ENCODE peak calls at places on chromosome 22, in ten cellular contexts. M is stomach, N is GM13977, G is heart left ventricle, L is mesothelial cell of epicardium, S is MCF 10A, Z is WTC11, H is BJ, T is MM.1S, W is IMR-90. X is an unnamed sample.

GRCh38 chr22:20550851-20551744 is 43.7 kb downstream of the MED15 start:
- DNase-seq in M (no peak), N (peak), G (peak), L (no peak), S (no peak), Z (peak), H (no peak), T (no peak), W (peak), X (peak)

GRCh38 chr22:30457964-30458363 is 13.9 kb downstream of the SEC14L3 start:
- DNase-seq in M (no peak), N (no peak), G (no peak), L (no peak), S (no peak), Z (no peak), H (no peak), T (no peak), W (peak), X (no peak)

GRCh38 chr22:31162015-31162765 is 2.2 kb downstream of the RNF185 start:
- DNase-seq in M (no peak), N (no peak), G (no peak), L (no peak), S (no peak), Z (no peak), H (no peak), T (no peak), W (no peak), X (no peak)

GRCh38 chr22:40396882-40397281 is 26.5 kb downstream of the SGSM3 start:
- DNase-seq in M (peak), N (no peak), G (no peak), L (peak), S (no peak), Z (peak), H (no peak), T (no peak), W (peak), X (no peak)

GRCh38 chr22:28141614-28142013 is 222.6 kb upstream of the PITPNB start:
- DNase-seq in M (no peak), N (no peak), G (no peak), L (no peak), S (peak), Z (no peak), H (peak), T (no peak), W (peak), X (no peak)

GRCh38 chr22:30185129-30185528 is 61.4 kb downstream of the LIF start:
- DNase-seq in M (no peak), N (no peak), G (no peak), L (no peak), S (no peak), Z (no peak), H (no peak), T (no peak), W (peak), X (peak)

GRCh38 chr22:26143801-26144325 is 25.4 kb upstream of the SEZ6L start:
- DNase-seq in M (no peak), N (no peak), G (no peak), L (no peak), S (no peak), Z (no peak), H (no peak), T (no peak), W (no peak), X (no peak)

GRCh38 chr22:27662359-27663030 is 139.1 kb downstream of the MN1 start:
- DNase-seq in M (peak), N (no peak), G (peak), L (no peak), S (peak), Z (no peak), H (no peak), T (no peak), W (no peak), X (no peak)

GRCh38 chr22:44828193-44828592 is 75.8 kb downstream of the ARHGAP8 start:
- DNase-seq in M (no peak), N (peak), G (no peak), L (no peak), S (peak), Z (peak), H (no peak), T (no peak), W (no peak), X (peak)

GRCh38 chr22:27150530-27150909 is 493.1 kb downstream of the MIAT start:
- DNase-seq in M (no peak), N (no peak), G (no peak), L (no peak), S (no peak), Z (no peak), H (no peak), T (no peak), W (no peak), X (no peak)

GRCh38 chr22:34943830-34944229 is 122.1 kb upstream of the ISX start:
- DNase-seq in M (no peak), N (no peak), G (no peak), L (no peak), S (no peak), Z (no peak), H (no peak), T (no peak), W (no peak), X (no peak)

GRCh38 chr22:40083794-40084193 is 89.0 kb downstream of the FAM83F start:
- DNase-seq in M (no peak), N (no peak), G (no peak), L (no peak), S (no peak), Z (no peak), H (no peak), T (no peak), W (no peak), X (no peak)

GRCh38 chr22:19520566-19521305 is 3.5 kb downstream of the CLDN5 start:
- DNase-seq in M (no peak), N (no peak), G (no peak), L (no peak), S (no peak), Z (no peak), H (no peak), T (no peak), W (no peak), X (no peak)

GRCh38 chr22:48278620-48279464 is 1516.4 kb downstream of the TBC1D22A start:
- DNase-seq in M (no peak), N (no peak), G (no peak), L (peak), S (no peak), Z (no peak), H (no peak), T (peak), W (no peak), X (no peak)

GRCh38 chr22:17910561-17911311 is 113.6 kb downstream of the MICAL3 start:
- DNase-seq in M (no peak), N (no peak), G (peak), L (no peak), S (peak), Z (peak), H (peak), T (peak), W (peak), X (no peak)

GRCh38 chr22:31253949-31254348 is 38.3 kb downstream of the PIK3IP1 start:
- DNase-seq in M (peak), N (no peak), G (peak), L (peak), S (peak), Z (peak), H (no peak), T (no peak), W (no peak), X (no peak)

GRCh38 chr22:40922484-40923303 is 28.5 kb upstream of the RBX1 start:
- DNase-seq in M (no peak), N (peak), G (no peak), L (no peak), S (peak), Z (no peak), H (peak), T (peak), W (peak), X (peak)

GRCh38 chr22:48245119-48245485 is 1482.7 kb downstream of the TBC1D22A start:
- DNase-seq in M (no peak), N (no peak), G (no peak), L (no peak), S (no peak), Z (no peak), H (no peak), T (no peak), W (no peak), X (no peak)

GRCh38 chr22:28072066-28072465 is 153.0 kb upstream of the PITPNB start:
- DNase-seq in M (no peak), N (no peak), G (no peak), L (no peak), S (no peak), Z (no peak), H (no peak), T (no peak), W (peak), X (no peak)

GRCh38 chr22:18077639-18078328 is at the start of gene PEX26:
- DNase-seq in M (peak), N (peak), G (peak), L (peak), S (peak), Z (peak), H (peak), T (peak), W (peak), X (peak)

GRCh38 chr22:19864538-19865106 is 9.9 kb upstream of the GNB1L start:
- DNase-seq in M (no peak), N (no peak), G (no peak), L (no peak), S (no peak), Z (no peak), H (no peak), T (no peak), W (peak), X (no peak)

GRCh38 chr22:28978863-28979799 is 82.5 kb downstream of the C22orf31 start:
- DNase-seq in M (no peak), N (no peak), G (no peak), L (no peak), S (no peak), Z (no peak), H (no peak), T (no peak), W (no peak), X (no peak)

GRCh38 chr22:31126128-31126868 is 3.5 kb downstream of the INPP5J start:
- DNase-seq in M (no peak), N (no peak), G (no peak), L (no peak), S (no peak), Z (no peak), H (no peak), T (no peak), W (no peak), X (no peak)

DNA sequence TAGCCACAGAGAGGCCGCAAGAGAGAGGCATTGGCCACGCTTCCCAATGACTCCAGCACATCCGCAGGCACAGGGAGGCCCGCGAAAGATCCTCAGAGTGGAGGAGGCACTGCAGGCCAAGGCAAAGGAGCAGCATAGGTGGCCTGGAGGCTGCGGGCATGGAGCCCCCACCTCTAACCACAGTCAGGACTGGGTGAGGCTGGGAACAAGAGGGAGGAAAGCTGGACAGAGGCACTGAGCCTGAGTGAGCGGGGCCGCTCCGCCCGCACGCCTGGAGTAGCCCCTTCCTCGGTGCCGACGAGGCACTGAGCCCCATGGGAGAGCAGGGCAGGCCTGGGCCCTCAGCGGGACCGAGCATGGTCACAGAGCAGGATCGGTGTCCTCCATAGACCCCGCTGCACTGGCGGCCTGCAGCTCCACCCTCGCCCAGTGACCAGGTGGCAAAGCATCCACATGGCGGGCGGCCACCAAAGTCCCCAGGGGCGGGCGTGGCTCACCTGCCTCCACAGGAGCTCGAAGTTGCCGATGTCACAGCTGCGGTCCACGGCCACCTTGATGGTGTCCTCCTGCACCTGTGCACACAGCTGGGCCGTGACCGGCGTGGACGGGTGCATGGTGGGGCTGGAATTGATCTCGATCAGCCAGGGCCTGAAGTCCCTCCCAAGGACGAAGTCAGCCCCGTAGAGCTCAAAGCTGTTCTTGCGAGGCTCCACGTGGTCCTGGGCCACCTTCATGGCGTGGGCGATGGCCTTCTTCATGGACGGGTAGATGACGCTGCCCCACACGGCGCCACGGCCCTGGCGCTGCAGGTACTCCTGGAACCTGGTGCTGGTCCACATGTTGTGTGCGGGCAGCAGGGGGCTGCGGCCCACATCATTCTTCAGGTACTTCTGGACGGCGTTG is 18.9 kb upstream of the IL17REL start:
- DNase-seq in M (no peak), N (no peak), G (no peak), L (no peak), S (no peak), Z (no peak), H (no peak), T (no peak), W (no peak), X (no peak)
- TF ChIP-seq CTCF in M (no peak), N (no peak), G (no peak), L (no peak), S (no peak), Z (no peak), H (no peak), T (no peak), W (no peak), X (no peak)

DNA sequence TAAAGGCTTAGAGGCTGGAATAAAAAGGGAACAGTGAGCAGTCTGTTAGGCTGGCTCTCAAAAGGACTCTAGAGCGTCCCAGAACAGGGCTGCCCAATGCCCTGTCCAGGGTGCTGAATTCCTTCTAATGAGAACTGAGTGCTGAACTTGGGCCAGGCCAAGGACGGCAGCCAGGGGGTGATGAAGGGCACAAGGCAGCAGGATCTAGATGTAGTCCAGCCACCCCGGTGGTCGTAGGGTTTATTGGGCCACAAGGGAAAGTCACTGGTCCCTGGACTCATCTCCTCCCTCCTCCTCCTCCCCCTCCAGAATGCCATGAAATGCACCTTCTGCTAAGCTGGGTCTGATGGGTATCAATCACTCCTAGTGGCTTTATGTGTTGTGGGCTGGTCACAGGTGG is 19.2 kb downstream of the NPTXR start:
- DNase-seq in M (peak), N (peak), G (peak), L (peak), S (peak), Z (peak), H (no peak), T (peak), W (peak), X (peak)
- TF ChIP-seq CTCF in M (no peak), N (peak), G (peak), L (peak), S (peak), Z (no peak), H (peak), T (peak), W (peak), X (no peak)

GRCh38 chr22:37696657-37697539 is at the start of gene TRIOBP:
- DNase-seq in M (peak), N (peak), G (peak), L (peak), S (peak), Z (peak), H (peak), T (peak), W (peak), X (peak)
- TF ChIP-seq CTCF in M (peak), N (peak), G (peak), L (peak), S (no peak), Z (no peak), H (peak), T (peak), W (peak), X (peak)

GRCh38 chr22:46386312-46386711 is 50.8 kb downstream of the TRMU start:
- DNase-seq in M (no peak), N (no peak), G (no peak), L (no peak), S (no peak), Z (peak), H (no peak), T (no peak), W (no peak), X (no peak)
- TF ChIP-seq CTCF in M (no peak), N (no peak), G (no peak), L (peak), S (no peak), Z (peak), H (no peak), T (no peak), W (no peak), X (no peak)

GRCh38 chr22:46841528-46841927 is 79.1 kb downstream of the TBC1D22A start:
- DNase-seq in M (no peak), N (no peak), G (no peak), L (no peak), S (no peak), Z (no peak), H (no peak), T (no peak), W (peak), X (no peak)

GRCh38 chr22:46845281-46846153 is 83.1 kb downstream of the TBC1D22A start:
- DNase-seq in M (no peak), N (no peak), G (no peak), L (no peak), S (no peak), Z (no peak), H (no peak), T (no peak), W (peak), X (no peak)

GRCh38 chr22:46844606-46845210 is 82.3 kb downstream of the TBC1D22A start:
- DNase-seq in M (no peak), N (no peak), G (no peak), L (no peak), S (no peak), Z (no peak), H (no peak), T (no peak), W (no peak), X (no peak)

GRCh38 chr22:46843691-46844297 is 81.3 kb downstream of the TBC1D22A start:
- DNase-seq in M (no peak), N (no peak), G (no peak), L (no peak), S (no peak), Z (no peak), H (no peak), T (no peak), W (peak), X (no peak)

GRCh38 chr22:46842606-46843005 is 80.2 kb downstream of the TBC1D22A start:
- DNase-seq in M (no peak), N (no peak), G (no peak), L (no peak), S (peak), Z (no peak), H (no peak), T (no peak), W (no peak), X (no peak)
- TF ChIP-seq CTCF in M (no peak), N (no peak), G (no peak), L (no peak), S (no peak), Z (no peak), H (no peak), T (no peak), W (no peak), X (no peak)

GRCh38 chr22:23801238-23801821 is 14.6 kb downstream of the SMARCB1 start:
- DNase-seq in M (no peak), N (no peak), G (no peak), L (no peak), S (no peak), Z (no peak), H (no peak), T (no peak), W (no peak), X (no peak)

GRCh38 chr22:23806837-23807236 is 20.1 kb downstream of the SMARCB1 start:
- DNase-seq in M (no peak), N (no peak), G (no peak), L (no peak), S (no peak), Z (no peak), H (no peak), T (no peak), W (no peak), X (no peak)

GRCh38 chr22:23801886-23802377 is 15.2 kb downstream of the SMARCB1 start:
- DNase-seq in M (no peak), N (no peak), G (no peak), L (no peak), S (no peak), Z (no peak), H (no peak), T (no peak), W (no peak), X (no peak)

GRCh38 chr22:23803001-23803819 is 16.4 kb downstream of the SMARCB1 start:
- DNase-seq in M (no peak), N (no peak), G (no peak), L (no peak), S (no peak), Z (no peak), H (no peak), T (no peak), W (no peak), X (no peak)

GRCh38 chr22:23804781-23805291 is 18.1 kb downstream of the SMARCB1 start:
- DNase-seq in M (no peak), N (no peak), G (no peak), L (no peak), S (no peak), Z (no peak), H (no peak), T (no peak), W (no peak), X (no peak)
- TF ChIP-seq CTCF in M (no peak), N (no peak), G (no peak), L (no peak), S (no peak), Z (no peak), H (no peak), T (no peak), W (no peak), X (no peak)

GRCh38 chr22:33013051-33013450 is 45.1 kb downstream of the SYN3 start:
- DNase-seq in M (no peak), N (no peak), G (no peak), L (no peak), S (peak), Z (no peak), H (no peak), T (no peak), W (no peak), X (no peak)
- TF ChIP-seq CTCF in M (no peak), N (no peak), G (no peak), L (no peak), S (no peak), Z (no peak), H (no peak), T (no peak), W (no peak), X (no peak)

DNA sequence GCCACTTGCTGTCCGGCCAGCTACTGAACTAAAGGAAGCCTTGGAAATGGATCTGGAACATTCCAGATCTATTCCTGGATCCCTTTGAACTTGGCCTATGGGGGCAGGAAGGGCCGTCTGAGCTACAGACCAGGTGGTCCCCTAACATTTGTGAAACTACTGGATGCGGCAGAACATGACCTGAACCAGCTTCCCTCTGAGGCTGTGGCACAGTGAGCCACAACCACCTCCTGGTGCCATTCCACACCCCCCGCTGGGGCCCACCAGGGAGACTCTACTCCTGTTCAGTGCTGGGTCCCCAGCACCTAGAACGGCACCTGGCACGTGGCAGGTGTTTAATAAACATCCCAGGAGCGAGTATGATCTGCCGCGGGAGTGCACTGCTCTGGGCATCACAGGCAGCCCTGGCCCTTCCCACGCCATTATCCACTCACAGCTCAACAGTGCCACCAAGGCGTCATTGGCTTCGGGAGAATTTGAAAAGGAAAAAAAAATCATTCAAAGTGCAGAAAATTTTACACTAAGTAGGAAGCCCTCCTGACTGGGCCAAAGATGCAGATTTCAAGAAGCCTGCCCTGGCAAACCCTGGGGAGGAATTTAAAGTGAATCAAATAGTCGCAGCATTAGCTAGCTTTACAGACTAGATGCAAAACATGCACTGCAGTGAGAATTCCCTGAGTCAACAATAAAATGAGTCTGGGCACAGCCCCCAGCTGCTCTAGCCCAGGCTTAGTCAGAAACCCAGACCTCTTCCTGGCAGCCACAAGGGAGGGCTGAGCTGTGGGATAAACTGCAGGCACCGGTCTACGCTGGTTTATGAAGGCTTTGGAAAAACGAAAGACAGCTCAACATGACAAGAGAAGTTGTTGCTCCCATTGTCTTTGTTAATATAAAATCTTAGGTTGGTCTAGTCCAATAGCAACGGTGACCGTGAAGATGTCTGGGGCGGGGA is 14.3 kb upstream of the EFCAB6 start:
- DNase-seq in M (peak), N (no peak), G (no peak), L (peak), S (peak), Z (no peak), H (no peak), T (peak), W (peak), X (no peak)
- TF ChIP-seq CTCF in M (peak), N (peak), G (peak), L (no peak), S (peak), Z (no peak), H (peak), T (peak), W (peak), X (no peak)